ENCODE peak calls at places on chromosomes 6 and 20, in six cellular contexts. S is uterus, P is ovary, U is pancreas, M is left ventricle myocardium inferior, B is tibial artery. T is an unnamed sample. For H3K9me3 and H3K4me1, the result is how much of the 10 kb centered on the place peaks cover.

GRCh38 chr6:144314003-144314485 is 28.9 kb downstream of the UTRN start:
- DNase-seq in B (peak), S (peak), U (peak), M (peak), P (peak), T (no peak)

GRCh38 chr6:19312291-19312978 is 524.7 kb upstream of the ID4 start:
- DNase-seq in B (no peak), U (no peak), M (no peak), S (no peak), P (no peak), T (no peak)

GRCh38 chr20:51497542-51498467 is 44.7 kb downstream of the NFATC2 start:
- DNase-seq in M (no peak), S (no peak), B (peak), U (no peak), P (no peak), T (no peak)

GRCh38 chr6:112245511-112246203 is 8.7 kb downstream of the LAMA4 start:
- DNase-seq in B (no peak), S (no peak), P (no peak), U (no peak), M (no peak), T (no peak)

GRCh38 chr6:34912715-34913464 is 23.8 kb downstream of the ANKS1A start:
- DNase-seq in B (no peak), P (no peak), U (no peak), S (no peak), M (no peak), T (no peak)

GRCh38 chr6:31462964-31463940 is 34.7 kb upstream of the MICB start:
- DNase-seq in P (peak), M (peak), S (peak), B (peak), U (peak), T (peak)

GRCh38 chr20:20743511-20744169 is 31.2 kb upstream of the RALGAPA2 start:
- DNase-seq in S (peak), P (peak), U (peak), B (peak), M (peak), T (no peak)

GRCh38 chr6:19731286-19731685 is 105.9 kb upstream of the ID4 start:
- DNase-seq in S (no peak), M (no peak), P (no peak), U (no peak), B (no peak), T (no peak)

GRCh38 chr20:6558361-6558760 is 209.1 kb upstream of the BMP2 start:
- DNase-seq in P (no peak), B (no peak), S (no peak), M (no peak), U (no peak), T (no peak)

GRCh38 chr20:17875106-17875980 is 93.3 kb downstream of the SNX5 start:
- DNase-seq in B (peak), M (peak), P (peak), S (peak), U (peak), T (peak)

GRCh38 chr6:145453376-145453775 is 281.9 kb downstream of the EPM2A start:
- DNase-seq in S (no peak), M (no peak), U (no peak), B (no peak), P (no peak), T (no peak)

GRCh38 chr20:64160536-64161495 is 3.4 kb upstream of the MYT1 start:
- DNase-seq in M (no peak), U (no peak), B (no peak), S (no peak), P (no peak), T (peak)

GRCh38 chr20:53899351-53900167 is 170.8 kb downstream of the BCAS1 start:
- DNase-seq in P (no peak), S (no peak), U (no peak), B (no peak), M (no peak), T (peak)

GRCh38 chr6:118495639-118496296 is 52.3 kb upstream of the PLN start:
- DNase-seq in B (no peak), P (no peak), M (no peak), U (no peak), S (no peak), T (no peak)

GRCh38 chr6:68226460-68226859 is 408.6 kb upstream of the ADGRB3 start:
- DNase-seq in P (no peak), M (no peak), U (no peak), S (no peak), B (no peak), T (no peak)
- TF ChIP-seq CTCF in P (no peak), M (peak), U (no peak), S (no peak), B (no peak), T (peak)

GRCh38 chr6:313917-314316 is 21.6 kb downstream of the DUSP22 start:
- DNase-seq in M (no peak), P (no peak), B (no peak), U (no peak), S (no peak), T (no peak)

GRCh38 chr6:310671-311070 is 18.4 kb downstream of the DUSP22 start:
- DNase-seq in U (no peak), S (no peak), M (no peak), P (no peak), B (no peak), T (no peak)

GRCh38 chr6:312704-313485 is 20.6 kb downstream of the DUSP22 start:
- DNase-seq in B (peak), S (no peak), P (no peak), U (no peak), M (no peak), T (no peak)

GRCh38 chr6:309947-310346 is 17.7 kb downstream of the DUSP22 start:
- DNase-seq in S (no peak), B (no peak), U (no peak), M (no peak), P (no peak), T (no peak)

GRCh38 chr6:311679-312220 is 19.5 kb downstream of the DUSP22 start:
- DNase-seq in U (no peak), S (no peak), P (no peak), M (peak), B (no peak), T (no peak)
- H3K9me3 ChIP-seq in U (under half), S (under half), P (under half), M (under half), B (under half), T (under half)

GRCh38 chr20:37297066-37297736 is 7.7 kb downstream of the MANBAL start:
- DNase-seq in S (peak), P (no peak), U (no peak), B (no peak), M (no peak), T (no peak)
- H3K4me1 ChIP-seq in S (under half), P (under half), U (under half), B (half or more), M (half or more), T (under half)

GRCh38 chr6:97053643-97054411 is 129.3 kb downstream of the KLHL32 start:
- DNase-seq in M (no peak), P (no peak), S (no peak), B (no peak), U (no peak), T (no peak)

GRCh38 chr6:97064578-97064977 is 140.1 kb downstream of the KLHL32 start:
- DNase-seq in U (no peak), M (no peak), P (no peak), B (no peak), S (no peak), T (no peak)

GRCh38 chr6:97055743-97056142 is 131.2 kb downstream of the KLHL32 start:
- DNase-seq in U (no peak), M (no peak), P (no peak), S (no peak), B (no peak), T (no peak)

GRCh38 chr6:97060254-97060653 is 135.7 kb downstream of the KLHL32 start:
- DNase-seq in S (no peak), P (no peak), U (no peak), B (no peak), M (no peak), T (no peak)

DNA sequence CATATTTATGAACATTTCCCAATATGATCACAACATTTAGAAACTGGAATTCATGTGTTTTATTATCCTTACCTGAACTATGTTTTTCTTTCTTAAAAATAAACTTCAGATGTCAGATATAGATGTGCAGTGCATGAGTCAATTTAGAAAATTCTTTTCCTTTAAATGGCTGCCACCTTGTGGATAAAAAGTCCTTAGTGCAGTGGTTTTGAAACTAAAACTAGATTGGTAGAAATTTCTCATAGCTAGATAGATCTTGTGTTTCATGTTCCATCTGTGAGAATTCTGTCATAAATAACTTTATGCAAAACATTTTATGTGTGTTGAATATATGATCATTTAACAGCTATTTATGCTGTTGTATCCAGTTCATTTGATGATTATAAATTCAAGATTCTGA is 134.9 kb downstream of the KLHL32 start:
- DNase-seq in U (no peak), P (no peak), S (no peak), M (no peak), B (no peak), T (no peak)
- TF ChIP-seq CTCF in U (peak), P (no peak), S (peak), M (peak), B (peak), T (peak)

DNA sequence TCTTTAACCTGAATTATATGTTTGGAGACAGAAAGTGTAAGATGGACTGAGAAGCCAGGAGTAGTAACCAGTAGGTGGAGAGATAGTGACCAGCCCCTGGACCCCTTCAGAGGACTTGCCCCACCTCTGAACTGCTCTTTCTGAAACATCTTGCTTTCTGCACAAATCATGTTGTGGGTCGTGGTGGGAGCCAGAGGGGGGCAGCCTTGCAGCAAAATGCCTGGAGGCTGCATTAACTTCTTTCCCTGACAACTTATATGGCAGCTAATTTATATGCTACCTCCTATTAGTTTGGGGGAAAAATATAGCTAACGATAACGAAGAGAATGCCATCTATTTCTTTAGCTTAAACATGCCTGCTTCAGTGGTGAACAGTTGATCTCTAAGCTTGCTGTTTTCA is 859.8 kb downstream of the MAFB start:
- DNase-seq in P (no peak), M (peak), B (no peak), S (no peak), U (no peak), T (no peak)
- H3K9me3 ChIP-seq in P (under half), M (under half), B (under half), S (under half), U (under half), T (under half)

GRCh38 chr6:132132911-132133639 is 181.9 kb upstream of the CCN2 start:
- DNase-seq in B (peak), P (no peak), M (no peak), U (no peak), S (no peak), T (no peak)

GRCh38 chr6:132133734-132134490 is 182.7 kb upstream of the CCN2 start:
- DNase-seq in M (no peak), B (peak), U (no peak), P (no peak), S (no peak), T (no peak)

GRCh38 chr6:132131777-132132176 is 180.6 kb upstream of the CCN2 start:
- DNase-seq in S (peak), B (peak), P (no peak), U (no peak), M (peak), T (no peak)

GRCh38 chr6:132131351-132131750 is 180.2 kb upstream of the CCN2 start:
- DNase-seq in S (no peak), M (no peak), B (no peak), U (no peak), P (no peak), T (no peak)

GRCh38 chr6:132132420-132132819 is 181.2 kb upstream of the CCN2 start:
- DNase-seq in M (no peak), B (no peak), P (no peak), S (no peak), U (no peak), T (no peak)
- H3K4me1 ChIP-seq in M (under half), B (under half), P (under half), S (under half), U (under half), T (under half)

DNA sequence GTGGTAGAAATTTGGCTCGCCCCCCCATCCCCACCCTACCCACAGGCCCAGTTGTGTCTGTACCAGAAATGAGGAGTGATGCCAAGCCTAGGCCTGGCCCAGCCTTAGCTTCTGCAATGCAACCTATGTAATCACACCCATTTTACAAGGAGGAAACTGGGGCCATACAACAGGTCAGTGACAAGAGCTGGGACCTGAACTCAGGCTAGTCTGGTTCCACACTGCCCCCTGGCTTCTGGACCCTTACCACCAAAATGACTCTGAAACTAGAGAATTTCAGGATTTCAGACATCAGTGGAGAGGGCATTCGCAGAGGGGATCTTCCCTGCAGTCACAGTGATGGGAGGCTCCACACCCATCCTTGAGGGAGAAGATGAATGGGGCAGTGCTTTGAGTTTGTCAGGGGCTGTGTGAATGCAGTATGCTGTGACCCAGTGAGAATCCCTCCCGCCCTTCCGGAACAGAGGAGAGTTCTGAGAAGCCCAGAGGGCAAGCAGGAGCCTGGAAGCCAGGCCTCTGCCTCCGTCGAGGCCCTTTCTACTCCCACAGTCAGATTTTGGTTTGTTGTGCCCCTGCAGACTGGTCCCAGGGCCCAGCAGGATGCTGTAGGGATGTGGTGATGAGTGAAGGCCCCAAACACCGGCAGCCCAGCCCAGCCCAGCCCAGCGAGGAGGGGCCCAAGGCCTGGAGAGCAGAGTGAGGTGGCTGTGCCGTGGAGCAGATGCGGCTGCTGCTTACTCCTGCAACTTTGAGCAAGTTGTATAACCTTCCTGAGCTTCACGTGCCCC is 48.1 kb upstream of the MYL9 start:
- DNase-seq in B (no peak), U (no peak), S (no peak), M (no peak), P (no peak), T (no peak)
- TF ChIP-seq CTCF in B (no peak), U (no peak), S (peak), M (peak), P (no peak), T (peak)

DNA sequence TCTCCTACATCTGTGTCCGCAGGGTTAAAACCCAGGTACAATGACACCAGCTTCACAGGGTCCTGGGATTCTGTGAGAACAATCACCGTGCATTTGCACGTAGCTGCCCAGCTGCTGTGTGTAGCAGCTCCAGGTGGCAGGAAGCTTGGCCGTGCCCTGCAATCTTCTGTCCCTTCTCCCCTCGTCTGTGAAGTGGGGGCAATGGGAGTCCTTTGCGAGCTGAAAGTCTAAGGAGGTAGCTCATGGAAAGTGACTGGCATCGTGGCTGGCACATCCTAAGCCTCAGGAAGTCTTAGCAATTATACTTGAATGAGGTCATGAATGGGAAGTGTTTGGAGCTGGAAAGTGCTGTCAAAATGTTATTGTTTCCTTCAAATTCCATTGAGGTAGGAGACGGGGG is 137.1 kb downstream of the SMOC2 start:
- DNase-seq in P (no peak), S (peak), B (no peak), M (no peak), U (no peak), T (no peak)
- H3K9me3 ChIP-seq in P (under half), S (under half), B (under half), M (under half), U (under half), T (under half)

GRCh38 chr6:15904651-15905376 is 224.1 kb upstream of the MYLIP start:
- DNase-seq in B (no peak), M (no peak), U (no peak), S (no peak), P (no peak), T (no peak)
- H3K4me1 ChIP-seq in B (under half), M (under half), U (under half), S (under half), P (under half), T (under half)

DNA sequence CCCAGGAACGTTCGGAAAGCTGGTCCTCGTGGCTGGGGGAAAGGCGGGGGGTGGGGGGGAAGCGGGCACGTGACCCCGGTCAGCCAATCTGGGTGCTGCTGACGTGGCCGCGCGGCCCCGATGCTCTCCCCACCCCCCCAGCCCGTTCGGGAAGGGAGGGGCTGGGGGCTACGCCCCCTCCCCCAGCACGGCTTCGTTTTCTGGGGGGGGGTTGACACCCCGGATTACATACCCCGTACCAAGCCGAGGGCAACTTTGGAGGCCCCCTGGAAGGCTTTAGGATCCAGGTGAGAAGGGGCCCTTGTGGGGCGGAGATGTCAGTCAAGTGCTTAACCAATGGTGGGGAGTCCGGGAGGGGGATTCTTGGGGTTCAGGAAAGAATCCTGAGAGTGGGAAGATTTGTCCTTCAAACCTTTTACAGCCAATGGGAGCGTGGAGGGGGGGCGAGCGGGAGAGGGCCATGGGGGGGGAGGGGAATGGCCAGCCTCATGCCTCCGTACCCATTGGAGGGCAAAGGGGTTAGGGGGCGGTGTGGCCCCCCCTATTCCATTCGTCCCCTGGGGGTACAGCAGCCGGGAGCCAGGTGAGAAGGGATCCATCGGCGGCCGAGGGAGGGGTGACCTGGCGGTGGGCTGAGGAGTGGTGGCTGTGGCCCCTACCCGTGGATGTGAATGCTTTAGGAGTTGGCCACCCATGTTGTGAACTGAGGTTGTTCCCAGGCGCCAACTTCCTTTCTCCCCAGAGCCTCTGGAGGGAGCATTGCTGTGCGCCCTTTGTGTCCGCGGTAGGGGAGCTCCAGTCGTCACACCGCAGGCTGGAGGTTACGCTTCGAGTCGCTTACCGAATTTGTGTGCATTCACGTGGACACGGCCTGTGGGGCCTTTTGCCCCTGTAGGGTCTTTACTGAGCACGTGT is 633 bp downstream of the BRD2 start:
- DNase-seq in B (peak), S (peak), M (peak), P (peak), U (peak), T (peak)
- TF ChIP-seq CTCF in B (no peak), S (peak), M (no peak), P (no peak), U (no peak), T (peak)

T was measured in BE2C.